ENCODE peak calls at places on chromosomes 11 and 22, in seven cellular contexts. Z is CD8-positive, alpha-beta memory T cell; I is HCT116; E is cardiac muscle cell; O is GM06990; T is endodermal cell; F is colonic mucosa. L is an unnamed sample.

GRCh38 chr22:24216541-24217209 is 28.2 kb downstream of the GGT5 start:
- DNase-seq in Z (no peak), I (no peak), E (no peak), O (no peak), T (no peak), F (no peak), L (peak)

GRCh38 chr22:37254206-37254866 is 10.3 kb upstream of the RAC2 start:
- DNase-seq in Z (no peak), I (no peak), E (peak), O (no peak), T (peak), F (no peak), L (no peak)

GRCh38 chr11:94780432-94780831 is 12.3 kb downstream of the AMOTL1 start:
- DNase-seq in Z (no peak), I (no peak), E (no peak), O (no peak), T (no peak), F (no peak), L (no peak)

GRCh38 chr11:3614742-3615171 is 27.0 kb downstream of the ART5 start:
- DNase-seq in Z (no peak), I (no peak), E (no peak), O (no peak), T (no peak), F (no peak), L (peak)

GRCh38 chr11:65624931-65625627 is 9.5 kb downstream of the PCNX3 start:
- DNase-seq in Z (no peak), I (no peak), E (no peak), O (no peak), T (no peak), F (no peak), L (no peak)

GRCh38 chr11:1109918-1110705 is 35.4 kb downstream of the MUC2 start:
- DNase-seq in Z (peak), I (no peak), E (no peak), O (no peak), T (no peak), F (no peak), L (no peak)

GRCh38 chr11:34650528-34650927 is 29.6 kb downstream of the EHF start:
- DNase-seq in Z (peak), I (no peak), E (peak), O (peak), T (no peak), F (no peak), L (peak)

GRCh38 chr11:87072787-87073186 is 35.1 kb downstream of the TMEM135 start:
- DNase-seq in Z (no peak), I (no peak), E (no peak), O (no peak), T (no peak), F (no peak), L (no peak)

GRCh38 chr11:11580831-11581492 is 40.8 kb downstream of the GALNT18 start:
- DNase-seq in Z (no peak), I (no peak), E (no peak), O (no peak), T (peak), F (no peak), L (no peak)

GRCh38 chr11:2870460-2870859 is 15.1 kb downstream of the CDKN1C start:
- DNase-seq in Z (no peak), I (no peak), E (no peak), O (no peak), T (no peak), F (no peak), L (no peak)

GRCh38 chr11:133065847-133066485 is 466.3 kb downstream of the OPCML start:
- DNase-seq in Z (no peak), I (no peak), E (no peak), O (no peak), T (no peak), F (no peak), L (no peak)

GRCh38 chr22:41446057-41446501 is 522 bp downstream of the TOB2 start:
- DNase-seq in Z (no peak), I (no peak), E (no peak), O (no peak), T (peak), F (peak), L (no peak)

GRCh38 chr22:47021371-47022074 is 259.1 kb downstream of the TBC1D22A start:
- DNase-seq in Z (peak), I (no peak), E (no peak), O (no peak), T (no peak), F (no peak), L (no peak)

GRCh38 chr11:33747969-33748368 is 11.7 kb upstream of the CD59 start:
- DNase-seq in Z (no peak), I (no peak), E (peak), O (no peak), T (no peak), F (no peak), L (no peak)

DNA sequence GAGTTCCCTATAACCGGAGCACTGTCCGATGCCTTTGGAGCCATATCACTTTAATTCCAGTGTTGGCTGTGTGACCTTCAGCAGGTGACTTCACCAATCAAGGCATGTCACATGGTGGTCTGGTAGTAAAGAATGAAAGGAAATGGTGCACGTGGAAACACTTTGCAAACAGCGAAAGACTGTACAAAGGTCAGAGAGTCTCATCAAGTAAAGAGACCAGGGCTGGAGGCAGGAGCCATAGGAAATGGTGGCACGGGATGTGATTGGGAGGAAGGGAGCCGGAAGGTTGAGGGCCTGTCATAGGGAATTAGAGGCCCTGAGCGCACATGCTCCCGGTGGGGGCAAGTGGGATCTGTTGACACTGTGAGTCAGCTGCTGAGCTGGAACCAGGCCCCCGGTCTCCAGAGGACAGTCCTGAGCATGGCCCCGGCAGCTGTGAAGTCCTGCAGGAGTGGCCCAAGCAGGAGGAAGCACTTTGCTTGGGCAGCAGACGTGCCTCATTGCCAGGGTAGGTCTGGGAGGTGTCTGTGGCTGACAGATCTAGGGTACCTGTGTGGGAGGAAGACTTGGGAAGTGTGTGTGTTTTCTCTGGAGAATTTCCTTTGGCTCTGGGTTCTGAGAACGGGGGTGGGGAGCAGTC is 2.0 kb downstream of the DAGLA start:
- DNase-seq in Z (no peak), I (no peak), E (no peak), O (no peak), T (peak), F (peak), L (no peak)
- H3K4me3 ChIP-seq in Z (no peak), I (no peak), E (no peak), O (no peak), T (no peak), F (no peak), L (no peak)

GRCh38 chr22:50483977-50484853 is 2.4 kb upstream of the MIOX start:
- DNase-seq in Z (no peak), I (no peak), E (no peak), O (no peak), T (no peak), F (peak), L (no peak)
- H3K4me3 ChIP-seq in Z (no peak), I (no peak), E (no peak), O (no peak), T (no peak), F (no peak), L (no peak)

GRCh38 chr22:28808716-28809355 is 8.5 kb upstream of the XBP1 start:
- DNase-seq in Z (no peak), I (no peak), E (no peak), O (no peak), T (no peak), F (no peak), L (no peak)
- H3K4me3 ChIP-seq in Z (no peak), I (no peak), E (no peak), O (no peak), T (no peak), F (no peak), L (no peak)

DNA sequence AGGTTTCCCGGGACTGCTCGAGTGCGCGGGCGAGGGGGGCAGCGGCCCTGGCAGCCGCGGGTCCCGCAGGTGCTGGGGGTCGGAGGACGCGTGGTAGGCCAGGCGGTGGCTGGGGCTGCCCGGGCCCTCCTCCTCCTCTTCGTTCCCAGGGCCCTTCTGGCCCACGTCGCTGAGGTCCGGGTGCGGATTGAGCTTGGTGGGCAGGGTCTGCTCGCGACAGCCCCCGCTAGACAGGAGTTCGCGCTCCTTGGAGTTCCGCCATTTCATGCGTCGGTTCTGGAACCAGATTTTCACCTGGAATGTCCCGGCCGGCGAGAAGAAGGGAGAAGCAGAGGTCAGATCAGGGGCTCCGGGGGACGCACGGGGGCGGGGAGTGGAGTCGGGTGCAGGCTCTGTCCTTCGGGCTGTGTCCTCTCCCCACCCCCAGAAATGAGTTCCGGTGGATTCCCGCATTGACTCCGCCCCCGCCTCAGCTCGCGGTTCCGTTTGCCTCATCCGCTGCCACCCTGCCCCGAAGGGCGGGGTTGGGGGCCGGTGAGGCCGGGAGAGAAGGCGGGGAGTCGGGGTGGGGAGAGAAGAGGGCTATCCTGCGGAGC is 3.9 kb downstream of the DBX1 start:
- DNase-seq in Z (peak), I (no peak), E (no peak), O (no peak), T (peak), F (peak), L (no peak)
- H3K4me3 ChIP-seq in Z (peak), I (no peak), E (no peak), O (no peak), T (peak), F (peak), L (no peak)

L was measured in GM12865.